ENCODE peak calls at places on chromosomes 12 and 14, in five cellular contexts. One of them, this sample, is unnamed.

GRCh38 chr14:48748151-48748550 is 838.0 kb downstream of the RPS29 start:
- DNase-seq in activated T-cell treated with anti-CD3 and anti-CD28 coated beads for 4 hours: no peak
- DNase-seq in uterus: no peak
- DNase-seq in stimulated activated CD8-positive, alpha-beta memory T cell treated with anti-CD3 and anti-CD28 coated beads, Interleukin-12 subunit alpha, Interleukin-12 subunit beta, amount 100 ng/mL, for 1 hour: no peak
- DNase-seq in DND-41: no peak
- DNase-seq in this sample: no peak

GRCh38 chr12:74393265-74393664 is 144.4 kb upstream of the ATXN7L3B start:
- DNase-seq in uterus: no peak
- DNase-seq in stimulated activated CD8-positive, alpha-beta memory T cell treated with anti-CD3 and anti-CD28 coated beads, Interleukin-12 subunit alpha, Interleukin-12 subunit beta, amount 100 ng/mL, for 1 hour: no peak
- DNase-seq in activated T-cell treated with anti-CD3 and anti-CD28 coated beads for 4 hours: no peak
- DNase-seq in DND-41: no peak
- DNase-seq in this sample: no peak

GRCh38 chr12:92557422-92557724 is 145.4 kb upstream of the PLEKHG7 start:
- DNase-seq in stimulated activated CD8-positive, alpha-beta memory T cell treated with anti-CD3 and anti-CD28 coated beads, Interleukin-12 subunit alpha, Interleukin-12 subunit beta, amount 100 ng/mL, for 1 hour: no peak
- DNase-seq in uterus: no peak
- DNase-seq in DND-41: no peak
- DNase-seq in activated T-cell treated with anti-CD3 and anti-CD28 coated beads for 4 hours: no peak
- DNase-seq in this sample: no peak

GRCh38 chr12:49043856-49044258 is 16.7 kb downstream of the KMT2D start:
- DNase-seq in stimulated activated CD8-positive, alpha-beta memory T cell treated with anti-CD3 and anti-CD28 coated beads, Interleukin-12 subunit alpha, Interleukin-12 subunit beta, amount 100 ng/mL, for 1 hour: peak
- DNase-seq in DND-41: peak
- DNase-seq in uterus: no peak
- DNase-seq in activated T-cell treated with anti-CD3 and anti-CD28 coated beads for 4 hours: peak
- DNase-seq in this sample: peak

GRCh38 chr12:125312471-125312870 is 247.2 kb downstream of the AACS start:
- DNase-seq in stimulated activated CD8-positive, alpha-beta memory T cell treated with anti-CD3 and anti-CD28 coated beads, Interleukin-12 subunit alpha, Interleukin-12 subunit beta, amount 100 ng/mL, for 1 hour: no peak
- DNase-seq in DND-41: no peak
- DNase-seq in activated T-cell treated with anti-CD3 and anti-CD28 coated beads for 4 hours: no peak
- DNase-seq in uterus: no peak
- DNase-seq in this sample: no peak

GRCh38 chr14:56810850-56811595 is 744 bp upstream of the OTX2 start:
- DNase-seq in uterus: no peak
- DNase-seq in DND-41: no peak
- DNase-seq in stimulated activated CD8-positive, alpha-beta memory T cell treated with anti-CD3 and anti-CD28 coated beads, Interleukin-12 subunit alpha, Interleukin-12 subunit beta, amount 100 ng/mL, for 1 hour: no peak
- DNase-seq in activated T-cell treated with anti-CD3 and anti-CD28 coated beads for 4 hours: no peak
- DNase-seq in this sample: no peak

GRCh38 chr14:66709292-66709691 is 201.3 kb downstream of the GPHN start:
- DNase-seq in uterus: no peak
- DNase-seq in stimulated activated CD8-positive, alpha-beta memory T cell treated with anti-CD3 and anti-CD28 coated beads, Interleukin-12 subunit alpha, Interleukin-12 subunit beta, amount 100 ng/mL, for 1 hour: no peak
- DNase-seq in activated T-cell treated with anti-CD3 and anti-CD28 coated beads for 4 hours: no peak
- DNase-seq in DND-41: no peak
- DNase-seq in this sample: no peak

GRCh38 chr12:55706840-55707671 is 648 bp downstream of the ITGA7 start:
- DNase-seq in DND-41: no peak
- DNase-seq in activated T-cell treated with anti-CD3 and anti-CD28 coated beads for 4 hours: no peak
- DNase-seq in uterus: no peak
- DNase-seq in stimulated activated CD8-positive, alpha-beta memory T cell treated with anti-CD3 and anti-CD28 coated beads, Interleukin-12 subunit alpha, Interleukin-12 subunit beta, amount 100 ng/mL, for 1 hour: no peak
- DNase-seq in this sample: no peak

GRCh38 chr14:95133282-95133681 is 24.0 kb downstream of the DICER1 start:
- DNase-seq in DND-41: no peak
- DNase-seq in stimulated activated CD8-positive, alpha-beta memory T cell treated with anti-CD3 and anti-CD28 coated beads, Interleukin-12 subunit alpha, Interleukin-12 subunit beta, amount 100 ng/mL, for 1 hour: no peak
- DNase-seq in uterus: no peak
- DNase-seq in activated T-cell treated with anti-CD3 and anti-CD28 coated beads for 4 hours: no peak
- DNase-seq in this sample: no peak